ENCODE peak calls at places on chromosomes 2 and 18, in four cellular contexts. One of them, this sample, is unnamed.

GRCh38 chr18:48615566-48616401 is 77.0 kb downstream of the CTIF start:
- DNase-seq in astrocyte of the spinal cord: no peak
- DNase-seq in BJ: no peak
- DNase-seq in GM23338: peak; percentile 34
- DNase-seq in this sample: peak; percentile 75

GRCh38 chr2:47798628-47799027 is 15.7 kb downstream of the MSH6 start:
- DNase-seq in astrocyte of the spinal cord: no peak
- DNase-seq in BJ: no peak
- DNase-seq in GM23338: no peak
- DNase-seq in this sample: no peak

GRCh38 chr2:68465081-68465916 is 1.8 kb downstream of the FBXO48 start:
- DNase-seq in astrocyte of the spinal cord: no peak
- DNase-seq in BJ: no peak
- DNase-seq in GM23338: no peak
- DNase-seq in this sample: no peak

GRCh38 chr2:223560704-223561435 is 41.3 kb downstream of the SCG2 start:
- DNase-seq in astrocyte of the spinal cord: peak; percentile 32
- DNase-seq in BJ: no peak
- DNase-seq in GM23338: peak; percentile 25
- DNase-seq in this sample: peak; percentile 8

GRCh38 chr2:239159476-239159911 is 241.3 kb downstream of the HDAC4 start:
- DNase-seq in astrocyte of the spinal cord: no peak
- DNase-seq in BJ: no peak
- DNase-seq in GM23338: no peak
- DNase-seq in this sample: no peak

GRCh38 chr2:233988581-233988980 is 61.9 kb upstream of the SPP2 start:
- DNase-seq in astrocyte of the spinal cord: no peak
- DNase-seq in BJ: no peak
- DNase-seq in GM23338: no peak
- DNase-seq in this sample: no peak

GRCh38 chr2:227404575-227404974 is 16.8 kb upstream of the SCYGR1 start:
- DNase-seq in astrocyte of the spinal cord: no peak
- DNase-seq in BJ: no peak
- DNase-seq in GM23338: peak; percentile 22
- DNase-seq in this sample: peak; percentile 35

GRCh38 chr2:177056540-177056939 is 156.1 kb upstream of the HNRNPA3 start:
- DNase-seq in astrocyte of the spinal cord: no peak
- DNase-seq in BJ: no peak
- DNase-seq in GM23338: peak; percentile 62
- DNase-seq in this sample: peak; percentile 57

GRCh38 chr2:9118383-9118960 is 88.1 kb upstream of the ASAP2 start:
- DNase-seq in astrocyte of the spinal cord: no peak
- DNase-seq in BJ: no peak
- DNase-seq in GM23338: no peak
- DNase-seq in this sample: no peak

GRCh38 chr2:106833248-106833647 is 52.7 kb downstream of the ST6GAL2 start:
- DNase-seq in astrocyte of the spinal cord: no peak
- DNase-seq in BJ: no peak
- DNase-seq in GM23338: no peak
- DNase-seq in this sample: no peak

GRCh38 chr2:220533485-220533884 is 906.1 kb downstream of the SLC4A3 start:
- DNase-seq in astrocyte of the spinal cord: no peak
- DNase-seq in BJ: no peak
- DNase-seq in GM23338: peak; percentile 61
- DNase-seq in this sample: peak; percentile 30

GRCh38 chr2:230650585-230651137 is 62.0 kb upstream of the CAB39 start:
- DNase-seq in astrocyte of the spinal cord: no peak
- DNase-seq in BJ: no peak
- DNase-seq in GM23338: no peak
- DNase-seq in this sample: no peak

GRCh38 chr18:51621103-51621969 is 423.9 kb upstream of the MEX3C start:
- DNase-seq in astrocyte of the spinal cord: peak; percentile 55
- DNase-seq in BJ: no peak
- DNase-seq in GM23338: peak; percentile 83
- DNase-seq in this sample: peak; percentile 60

GRCh38 chr2:96509114-96509846 is 4.1 kb upstream of the NEURL3 start:
- DNase-seq in astrocyte of the spinal cord: peak; percentile 79
- DNase-seq in BJ: peak; percentile 16
- DNase-seq in GM23338: peak; percentile 93
- DNase-seq in this sample: peak; percentile 96

GRCh38 chr2:188765522-188765921 is 208.7 kb upstream of the COL3A1 start:
- DNase-seq in astrocyte of the spinal cord: peak; percentile 25
- DNase-seq in BJ: no peak
- DNase-seq in GM23338: peak; percentile 52
- DNase-seq in this sample: peak; percentile 7

GRCh38 chr2:112048887-112049286 is 6.2 kb upstream of the TMEM87B start:
- DNase-seq in astrocyte of the spinal cord: peak; percentile 78
- DNase-seq in BJ: peak; percentile 19
- DNase-seq in GM23338: peak; percentile 64
- DNase-seq in this sample: peak; percentile 39

GRCh38 chr2:120587997-120588336 is 147.7 kb upstream of the GLI2 start:
- DNase-seq in astrocyte of the spinal cord: no peak
- DNase-seq in BJ: no peak
- DNase-seq in GM23338: no peak
- DNase-seq in this sample: peak; percentile 72

GRCh38 chr18:50644807-50645206 is 84.9 kb downstream of the MAPK4 start:
- DNase-seq in astrocyte of the spinal cord: no peak
- DNase-seq in BJ: no peak
- DNase-seq in GM23338: peak; percentile 84
- DNase-seq in this sample: peak; percentile 66

GRCh38 chr2:12684471-12684936 is 32.2 kb upstream of the TRIB2 start:
- DNase-seq in astrocyte of the spinal cord: peak; percentile 43
- DNase-seq in BJ: no peak
- DNase-seq in GM23338: peak; percentile 27
- DNase-seq in this sample: peak; percentile 14

GRCh38 chr18:26700201-26700600 is 151.8 kb upstream of the KCTD1 start:
- DNase-seq in astrocyte of the spinal cord: no peak
- DNase-seq in BJ: no peak
- DNase-seq in GM23338: no peak
- DNase-seq in this sample: no peak

GRCh38 chr2:207767461-207768167 is 2.1 kb downstream of the FZD5 start:
- DNase-seq in astrocyte of the spinal cord: peak; percentile 20
- DNase-seq in BJ: no peak
- DNase-seq in GM23338: peak; percentile 78
- DNase-seq in this sample: peak; percentile 73

GRCh38 chr2:109318150-109318948 is 189.3 kb downstream of the SH3RF3 start:
- DNase-seq in astrocyte of the spinal cord: peak; percentile 90
- DNase-seq in BJ: peak; percentile 89
- DNase-seq in GM23338: no peak
- DNase-seq in this sample: no peak
- H3K4me3 ChIP-seq in astrocyte of the spinal cord: no peak overlapping the region
- H3K4me3 ChIP-seq in BJ: peak overlapping the region; percentile 16
- H3K4me3 ChIP-seq in GM23338: no peak overlapping the region
- H3K4me3 ChIP-seq in this sample: no peak overlapping the region

DNA sequence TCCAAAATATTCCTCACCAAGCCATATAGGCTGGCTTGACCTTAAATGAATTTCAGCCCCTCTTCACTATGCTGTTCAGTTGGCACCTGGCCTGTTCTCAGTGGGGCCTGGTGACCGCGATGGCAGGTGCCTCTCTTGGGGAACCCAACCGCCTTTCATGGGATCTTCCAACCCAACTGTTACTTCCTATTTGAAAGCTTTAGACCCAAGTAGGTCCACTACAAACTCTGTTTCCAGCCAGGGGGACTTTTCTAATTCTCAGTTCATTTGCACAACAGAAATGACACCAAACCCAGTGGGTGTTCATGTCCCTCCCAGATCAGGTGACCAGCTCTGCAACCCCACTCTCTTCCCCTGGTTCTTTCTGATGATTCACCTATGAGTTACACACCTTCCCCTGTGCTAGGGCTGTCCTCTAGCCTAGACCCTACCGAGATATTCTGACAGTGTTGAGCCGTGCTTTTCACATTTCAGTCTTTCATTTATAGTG is 35.6 kb upstream of the NDUFV2 start:
- DNase-seq in astrocyte of the spinal cord: no peak
- DNase-seq in BJ: no peak
- DNase-seq in GM23338: no peak
- DNase-seq in this sample: no peak
- H3K4me3 ChIP-seq in astrocyte of the spinal cord: no peak overlapping the region
- H3K4me3 ChIP-seq in BJ: no peak overlapping the region
- H3K4me3 ChIP-seq in GM23338: no peak overlapping the region
- H3K4me3 ChIP-seq in this sample: no peak overlapping the region

GRCh38 chr2:15096873-15097272 is 464.3 kb downstream of the NBAS start:
- DNase-seq in astrocyte of the spinal cord: no peak
- DNase-seq in BJ: no peak
- DNase-seq in GM23338: peak; percentile 60
- DNase-seq in this sample: no peak

GRCh38 chr2:15092166-15092565 is 459.6 kb downstream of the LRATD1 start:
- DNase-seq in astrocyte of the spinal cord: no peak
- DNase-seq in BJ: no peak
- DNase-seq in GM23338: no peak
- DNase-seq in this sample: no peak

GRCh38 chr2:15094161-15094560 is 461.6 kb downstream of the LRATD1 start:
- DNase-seq in astrocyte of the spinal cord: no peak
- DNase-seq in BJ: no peak
- DNase-seq in GM23338: no peak
- DNase-seq in this sample: no peak

DNA sequence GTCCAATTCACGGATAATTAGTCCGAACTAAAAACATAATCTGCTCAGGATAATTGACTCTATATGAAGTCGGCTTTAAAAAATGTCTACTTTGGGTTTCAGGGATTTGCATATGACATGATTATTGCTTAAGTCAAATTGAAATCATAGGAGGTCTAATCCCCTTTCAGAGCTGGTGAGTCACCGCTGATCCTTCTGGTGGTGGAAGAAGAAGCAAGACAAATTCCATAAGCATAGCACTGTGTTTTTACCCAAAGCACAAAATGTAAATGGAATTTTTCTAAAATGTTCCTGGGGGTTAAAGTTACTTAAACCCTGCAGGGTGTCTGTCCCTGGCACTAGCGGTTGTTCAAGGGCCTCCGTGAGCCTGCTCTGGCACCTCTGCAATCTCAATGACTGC is 460.2 kb downstream of the LRATD1 start:
- DNase-seq in astrocyte of the spinal cord: peak; percentile 8
- DNase-seq in BJ: no peak
- DNase-seq in GM23338: no peak
- DNase-seq in this sample: no peak
- H3K4me3 ChIP-seq in astrocyte of the spinal cord: no peak overlapping the region
- H3K4me3 ChIP-seq in BJ: no peak overlapping the region
- H3K4me3 ChIP-seq in GM23338: no peak overlapping the region
- H3K4me3 ChIP-seq in this sample: no peak overlapping the region

GRCh38 chr2:11421863-11422490 is 44.0 kb downstream of the E2F6 start:
- DNase-seq in astrocyte of the spinal cord: no peak
- DNase-seq in BJ: no peak
- DNase-seq in GM23338: no peak
- DNase-seq in this sample: no peak

GRCh38 chr2:11417946-11418585 is 47.9 kb downstream of the E2F6 start:
- DNase-seq in astrocyte of the spinal cord: no peak
- DNase-seq in BJ: no peak
- DNase-seq in GM23338: peak; percentile 68
- DNase-seq in this sample: peak; percentile 54

GRCh38 chr2:11420671-11421070 is 45.3 kb downstream of the E2F6 start:
- DNase-seq in astrocyte of the spinal cord: no peak
- DNase-seq in BJ: no peak
- DNase-seq in GM23338: no peak
- DNase-seq in this sample: no peak

GRCh38 chr2:11420190-11420589 is 45.8 kb downstream of the E2F6 start:
- DNase-seq in astrocyte of the spinal cord: no peak
- DNase-seq in BJ: no peak
- DNase-seq in GM23338: no peak
- DNase-seq in this sample: no peak

DNA sequence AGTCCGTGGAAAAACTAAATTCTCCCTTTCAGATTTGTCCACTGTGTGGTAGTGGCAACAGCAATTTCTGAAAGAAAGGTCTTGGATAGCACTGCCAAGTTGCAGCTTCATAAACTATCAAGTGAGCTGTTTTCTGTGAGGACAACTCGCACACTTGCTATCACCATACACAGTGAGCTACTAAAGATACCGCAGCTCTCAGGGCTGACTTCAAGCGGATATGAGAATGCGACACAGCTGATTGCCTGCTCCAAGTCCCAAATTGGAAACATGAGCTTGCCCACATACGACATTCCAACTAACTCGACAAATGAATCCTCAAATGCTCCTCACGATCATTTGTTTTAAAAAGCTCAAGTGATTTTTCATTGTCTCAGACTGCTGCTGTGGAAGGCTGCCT is 46.2 kb downstream of the E2F6 start:
- DNase-seq in astrocyte of the spinal cord: no peak
- DNase-seq in BJ: no peak
- DNase-seq in GM23338: no peak
- DNase-seq in this sample: no peak
- H3K4me3 ChIP-seq in astrocyte of the spinal cord: no peak overlapping the region
- H3K4me3 ChIP-seq in BJ: no peak overlapping the region
- H3K4me3 ChIP-seq in GM23338: no peak overlapping the region
- H3K4me3 ChIP-seq in this sample: no peak overlapping the region

DNA sequence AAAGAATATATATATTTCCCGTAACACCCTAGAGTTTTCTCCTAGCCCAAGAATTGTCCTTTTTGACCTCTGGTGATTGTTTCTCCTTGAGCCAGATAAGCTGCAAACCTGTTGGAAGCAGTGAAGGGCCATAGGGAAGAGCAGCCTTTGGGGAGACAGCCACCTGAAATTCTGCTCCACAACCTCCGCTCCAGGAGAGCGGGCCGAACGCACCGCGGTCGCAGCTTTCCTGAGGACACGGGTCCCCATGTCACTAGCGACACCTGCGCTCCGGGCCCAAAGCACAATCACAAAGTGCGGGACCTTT is 620 bp upstream of the DSG2 start:
- DNase-seq in astrocyte of the spinal cord: no peak
- DNase-seq in BJ: no peak
- DNase-seq in GM23338: peak; percentile 62
- DNase-seq in this sample: no peak
- H3K4me3 ChIP-seq in astrocyte of the spinal cord: no peak overlapping the region
- H3K4me3 ChIP-seq in BJ: no peak overlapping the region
- H3K4me3 ChIP-seq in GM23338: peak overlapping the region; percentile 93
- H3K4me3 ChIP-seq in this sample: peak overlapping the region; percentile 94

GRCh38 chr18:58512648-58513338 is 116.1 kb downstream of the ALPK2 start:
- DNase-seq in astrocyte of the spinal cord: no peak
- DNase-seq in BJ: no peak
- DNase-seq in GM23338: no peak
- DNase-seq in this sample: no peak
- H3K4me3 ChIP-seq in astrocyte of the spinal cord: no peak overlapping the region
- H3K4me3 ChIP-seq in BJ: no peak overlapping the region
- H3K4me3 ChIP-seq in GM23338: peak overlapping the region; percentile 23
- H3K4me3 ChIP-seq in this sample: no peak overlapping the region

GRCh38 chr2:45653125-45653524 is 1.6 kb downstream of the PRKCE start:
- DNase-seq in astrocyte of the spinal cord: no peak
- DNase-seq in BJ: no peak
- DNase-seq in GM23338: no peak
- DNase-seq in this sample: no peak

GRCh38 chr2:45650851-45651414 is 542 bp upstream of the PRKCE start:
- DNase-seq in astrocyte of the spinal cord: peak; percentile 96
- DNase-seq in BJ: peak; percentile 81
- DNase-seq in GM23338: peak; percentile 87
- DNase-seq in this sample: peak; percentile 91

GRCh38 chr2:45651415-45652089 is at the start of gene PRKCE:
- DNase-seq in astrocyte of the spinal cord: peak; percentile 29
- DNase-seq in BJ: no peak
- DNase-seq in GM23338: peak; percentile 58
- DNase-seq in this sample: peak; percentile 80

GRCh38 chr2:45653584-45653983 is 2.1 kb downstream of the PRKCE start:
- DNase-seq in astrocyte of the spinal cord: peak; percentile 61
- DNase-seq in BJ: no peak
- DNase-seq in GM23338: no peak
- DNase-seq in this sample: no peak

GRCh38 chr2:45652090-45653050 is 895 bp downstream of the PRKCE start:
- DNase-seq in astrocyte of the spinal cord: peak; percentile 53
- DNase-seq in BJ: no peak
- DNase-seq in GM23338: peak; percentile 46
- DNase-seq in this sample: peak; percentile 67
- H3K4me3 ChIP-seq in astrocyte of the spinal cord: peak overlapping the region; percentile 70
- H3K4me3 ChIP-seq in BJ: peak overlapping the region; percentile 83
- H3K4me3 ChIP-seq in GM23338: peak overlapping the region; percentile 84
- H3K4me3 ChIP-seq in this sample: peak overlapping the region; percentile 63